ENCODE peak calls at places on chromosome 3, in four cellular contexts. K, Z, J and V are unnamed samples.

GRCh38 chr3:138326866-138327595 is 2.6 kb downstream of the NME9 start:
- DNase-seq in Z (no peak), J (no peak), K (no peak), V (no peak)

GRCh38 chr3:99287876-99288275 is 350.5 kb upstream of the COL8A1 start:
- DNase-seq in K (no peak), Z (no peak), J (no peak), V (no peak)

GRCh38 chr3:19110335-19110734 is 38.0 kb upstream of the KCNH8 start:
- DNase-seq in K (no peak), Z (no peak), J (no peak), V (no peak)

GRCh38 chr3:149618151-149619123 is 39.4 kb downstream of the WWTR1 start:
- DNase-seq in Z (no peak), J (peak), K (no peak), V (no peak)

GRCh38 chr3:169556909-169557308 is 106.6 kb downstream of the MECOM start:
- DNase-seq in Z (no peak), J (no peak), K (no peak), V (no peak)

GRCh38 chr3:134353831-134354611 is 20.2 kb downstream of the AMOTL2 start:
- DNase-seq in K (no peak), Z (no peak), J (no peak), V (no peak)

GRCh38 chr3:151318313-151318712 is 1.7 kb upstream of the GPR87 start:
- DNase-seq in J (no peak), Z (no peak), K (no peak), V (no peak)

GRCh38 chr3:114697441-114697840 is 403.6 kb downstream of the TIGIT start:
- DNase-seq in Z (no peak), J (no peak), K (no peak), V (no peak)

GRCh38 chr3:126448141-126448892 is 27.4 kb downstream of the ZXDC start:
- DNase-seq in Z (no peak), K (peak), J (no peak), V (no peak)

GRCh38 chr3:159775372-159775961 is 213.2 kb upstream of the IL12A start:
- DNase-seq in J (peak), Z (no peak), K (peak), V (no peak)

GRCh38 chr3:133381346-133382109 is 18.3 kb upstream of the BFSP2 start:
- DNase-seq in K (peak), Z (no peak), J (no peak), V (no peak)

GRCh38 chr3:195451373-195452000 is 8.7 kb upstream of the ACAP2 start:
- DNase-seq in Z (no peak), J (peak), K (no peak), V (no peak)

GRCh38 chr3:114525278-114525677 is 231.4 kb downstream of the TIGIT start:
- DNase-seq in Z (no peak), J (no peak), K (no peak), V (no peak)

GRCh38 chr3:36707623-36708409 is 56.5 kb downstream of the DCLK3 start:
- DNase-seq in J (no peak), K (peak), Z (no peak), V (no peak)

GRCh38 chr3:110625126-110625798 is 446.4 kb upstream of the NECTIN3 start:
- DNase-seq in K (no peak), J (no peak), Z (no peak), V (no peak)

GRCh38 chr3:110454066-110454465 is 617.5 kb upstream of the NECTIN3 start:
- DNase-seq in J (no peak), Z (no peak), K (no peak), V (no peak)

GRCh38 chr3:105611304-105612192 is 244.8 kb downstream of the ALCAM start:
- DNase-seq in Z (no peak), K (no peak), J (no peak), V (no peak)

GRCh38 chr3:11755276-11755675 is 91.4 kb downstream of the TAMM41 start:
- DNase-seq in Z (no peak), K (no peak), J (no peak), V (no peak)